ENCODE peak calls at places on chromosomes 13 and 19, in eight cellular contexts. R, E, D, H, T, N, C and B are unnamed samples. For H3K27me3, the result is how much of the 10 kb centered on the place peaks cover.

GRCh38 chr13:38970380-38971051 is 20.1 kb downstream of the STOML3 start:
- DNase-seq in D (no peak), C (no peak), T (no peak), N (no peak), H (no peak), E (no peak), R (no peak), B (no peak)

GRCh38 chr13:112744306-112745021 is 54.6 kb downstream of the ATP11A start:
- DNase-seq in H (no peak), C (no peak), D (no peak), T (no peak), R (no peak), E (no peak), N (no peak), B (no peak)

GRCh38 chr19:18857223-18857622 is 25.5 kb downstream of the UPF1 start:
- DNase-seq in D (no peak), E (no peak), R (no peak), C (no peak), H (no peak), N (no peak), T (no peak), B (no peak)

GRCh38 chr13:46667687-46668281 is 114.8 kb downstream of the LRCH1 start:
- DNase-seq in C (no peak), N (no peak), T (no peak), E (peak), D (no peak), R (no peak), H (no peak), B (no peak)

GRCh38 chr19:17847538-17848366 is at the start of gene JAK3:
- DNase-seq in D (peak), C (no peak), H (peak), T (peak), E (peak), N (peak), R (no peak), B (peak)

GRCh38 chr19:23823952-23824389 is 65.3 kb upstream of the ZNF681 start:
- DNase-seq in R (no peak), T (peak), H (no peak), C (no peak), N (peak), D (no peak), E (peak), B (no peak)

GRCh38 chr13:111937763-111938375 is 129.1 kb upstream of the SOX1 start:
- DNase-seq in H (no peak), C (no peak), N (no peak), T (peak), R (no peak), E (no peak), D (no peak), B (no peak)

GRCh38 chr13:91278888-91279287 is 68.6 kb upstream of the MIR17HG start:
- DNase-seq in R (no peak), E (no peak), D (no peak), T (no peak), C (no peak), H (no peak), N (no peak), B (no peak)

GRCh38 chr13:27349458-27349857 is 75.0 kb upstream of the GTF3A start:
- DNase-seq in E (no peak), R (no peak), T (no peak), H (no peak), C (peak), N (peak), D (no peak), B (no peak)

DNA sequence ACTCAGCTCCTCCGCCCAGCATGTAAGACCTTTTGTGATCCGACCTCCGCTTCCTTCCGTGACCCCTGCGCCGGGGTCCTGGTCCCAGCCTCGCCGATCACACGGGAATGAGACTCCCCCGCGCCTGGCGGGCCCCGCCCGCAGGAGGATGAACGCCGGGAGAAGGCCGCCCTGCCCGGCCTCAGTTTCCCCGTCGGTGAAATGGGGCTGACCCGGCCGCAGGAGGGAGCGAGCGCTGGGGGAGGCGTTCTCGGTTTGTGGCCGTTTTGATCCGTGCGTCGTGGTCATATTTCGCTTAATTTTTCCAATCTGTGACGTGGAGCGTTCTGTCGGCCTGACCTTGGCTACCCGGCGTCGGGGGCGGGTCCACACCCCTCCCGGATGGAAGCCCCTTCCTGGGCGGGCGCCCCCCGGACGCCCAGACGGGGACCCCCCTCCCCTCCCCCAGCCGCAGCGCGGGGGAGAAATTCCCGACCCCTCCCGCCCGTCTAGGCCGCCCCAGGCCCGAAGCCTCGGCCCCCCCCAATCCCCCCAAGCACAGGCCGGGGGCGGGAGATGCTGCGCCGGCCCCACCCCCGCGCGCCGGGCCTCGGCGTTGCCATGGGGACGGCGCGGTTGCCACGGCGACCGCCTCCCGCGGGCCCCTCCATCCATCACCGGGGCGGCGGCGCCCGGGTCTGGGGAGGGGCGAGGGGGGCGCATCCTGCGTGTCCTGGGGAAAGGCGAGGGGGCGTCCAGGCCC is 11.1 kb downstream of the PALM start:
- DNase-seq in H (no peak), C (no peak), R (no peak), E (no peak), D (no peak), T (no peak), N (no peak), B (no peak)
- H3K27ac ChIP-seq in H (no peak), C (no peak), R (no peak), E (no peak), D (peak), T (no peak), N (no peak), B (no peak)

DNA sequence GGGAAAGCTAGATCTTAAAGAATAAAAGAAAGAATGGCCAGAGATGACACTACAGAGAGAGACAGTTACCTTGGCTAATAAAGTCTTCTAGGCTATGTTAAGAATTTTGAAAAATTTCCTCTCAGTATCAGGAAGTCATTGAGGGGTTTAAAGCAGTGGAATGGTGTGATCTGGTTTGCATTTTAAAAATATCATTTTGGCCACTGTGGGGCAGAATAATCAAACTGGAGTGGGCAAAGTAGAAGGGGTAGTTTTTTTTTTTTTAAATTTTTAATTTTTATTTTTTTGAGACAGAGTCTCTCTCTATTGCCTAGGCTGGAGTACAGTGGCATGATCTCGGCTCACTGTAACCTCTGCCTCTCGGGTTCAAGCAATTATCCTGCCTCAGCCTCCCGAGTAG is 4.4 kb upstream of the CNMD start:
- DNase-seq in N (peak), R (no peak), C (no peak), D (no peak), H (no peak), E (no peak), T (no peak), B (no peak)
- H3K27me3 ChIP-seq in N (under half), R (under half), C (under half), D (under half), H (under half), E (under half), T (under half), B (under half)

GRCh38 chr19:1278713-1279112 is 3.4 kb downstream of the FAM174C start:
- DNase-seq in C (no peak), E (no peak), T (no peak), H (peak), N (no peak), R (no peak), D (no peak), B (no peak)

GRCh38 chr19:1280588-1281269 is 4.9 kb upstream of the EFNA2 start:
- DNase-seq in H (peak), E (no peak), N (no peak), C (no peak), T (no peak), D (no peak), R (no peak), B (no peak)

GRCh38 chr19:1279261-1279660 is 3.9 kb downstream of the FAM174C start:
- DNase-seq in H (no peak), E (no peak), N (no peak), C (no peak), D (no peak), T (no peak), R (no peak), B (no peak)

GRCh38 chr19:1281270-1281894 is 4.3 kb upstream of the EFNA2 start:
- DNase-seq in E (no peak), H (peak), C (no peak), N (no peak), R (no peak), D (no peak), T (no peak), B (no peak)

GRCh38 chr19:1279782-1280341 is 4.5 kb downstream of the FAM174C start:
- DNase-seq in D (peak), C (peak), T (peak), E (peak), R (peak), N (peak), H (peak), B (peak)
- H3K27ac ChIP-seq in D (no peak), C (peak), T (no peak), E (no peak), R (peak), N (no peak), H (no peak), B (no peak)

GRCh38 chr13:77518266-77518665 is 17.2 kb upstream of the SCEL start:
- DNase-seq in D (no peak), N (no peak), R (no peak), H (no peak), C (no peak), E (no peak), T (no peak), B (no peak)

GRCh38 chr13:77513719-77514335 is 21.7 kb upstream of the SCEL start:
- DNase-seq in H (no peak), C (no peak), D (no peak), N (no peak), T (no peak), E (no peak), R (no peak), B (no peak)

GRCh38 chr13:77515785-77516184 is 19.7 kb upstream of the SCEL start:
- DNase-seq in R (no peak), E (no peak), D (no peak), T (no peak), H (no peak), N (no peak), C (no peak), B (no peak)

GRCh38 chr13:77514336-77514726 is 21.2 kb upstream of the SCEL start:
- DNase-seq in E (peak), N (no peak), H (no peak), D (no peak), C (no peak), T (no peak), R (no peak), B (no peak)

GRCh38 chr13:77516342-77516789 is 19.1 kb upstream of the SCEL start:
- DNase-seq in C (no peak), N (peak), R (no peak), T (no peak), D (no peak), H (no peak), E (no peak), B (no peak)
- H3K27me3 ChIP-seq in C (under half), N (under half), R (under half), T (under half), D (under half), H (under half), E (under half), B (under half)

GRCh38 chr19:15321739-15322138 is 10.6 kb downstream of the BRD4 start:
- DNase-seq in N (no peak), E (no peak), R (no peak), D (no peak), C (no peak), T (no peak), H (no peak), B (no peak)

GRCh38 chr19:15317392-15318011 is 14.8 kb downstream of the BRD4 start:
- DNase-seq in T (no peak), E (no peak), N (no peak), R (no peak), D (no peak), H (no peak), C (peak), B (no peak)

GRCh38 chr19:15318241-15318691 is 14.1 kb downstream of the BRD4 start:
- DNase-seq in H (no peak), C (no peak), D (no peak), E (no peak), R (no peak), T (no peak), N (no peak), B (no peak)

GRCh38 chr19:15323496-15324235 is 8.7 kb downstream of the BRD4 start:
- DNase-seq in R (no peak), T (no peak), N (no peak), H (peak), D (peak), E (no peak), C (no peak), B (no peak)

DNA sequence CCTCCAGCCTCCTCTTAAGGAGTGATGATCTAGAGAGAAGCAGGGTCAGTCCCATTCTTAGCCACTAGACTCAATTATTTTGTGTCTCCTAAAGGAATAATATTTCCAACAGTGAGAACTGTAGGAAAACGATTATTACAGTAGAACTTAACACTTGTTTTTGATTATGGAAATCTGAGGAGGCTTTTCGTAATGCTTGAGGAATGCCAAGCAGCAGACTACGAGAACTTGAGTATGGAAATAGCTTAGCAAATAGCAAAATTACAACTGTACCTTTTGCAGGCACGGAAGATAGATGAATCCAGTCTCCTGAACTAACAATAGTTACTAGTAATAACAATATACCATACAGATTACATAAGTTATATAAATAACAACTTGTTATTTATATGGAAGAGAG is 12.2 kb downstream of the BRD4 start:
- DNase-seq in D (no peak), N (no peak), C (peak), T (no peak), R (no peak), E (no peak), H (no peak), B (no peak)
- H3K27ac ChIP-seq in D (no peak), N (no peak), C (peak), T (no peak), R (no peak), E (no peak), H (no peak), B (no peak)

DNA sequence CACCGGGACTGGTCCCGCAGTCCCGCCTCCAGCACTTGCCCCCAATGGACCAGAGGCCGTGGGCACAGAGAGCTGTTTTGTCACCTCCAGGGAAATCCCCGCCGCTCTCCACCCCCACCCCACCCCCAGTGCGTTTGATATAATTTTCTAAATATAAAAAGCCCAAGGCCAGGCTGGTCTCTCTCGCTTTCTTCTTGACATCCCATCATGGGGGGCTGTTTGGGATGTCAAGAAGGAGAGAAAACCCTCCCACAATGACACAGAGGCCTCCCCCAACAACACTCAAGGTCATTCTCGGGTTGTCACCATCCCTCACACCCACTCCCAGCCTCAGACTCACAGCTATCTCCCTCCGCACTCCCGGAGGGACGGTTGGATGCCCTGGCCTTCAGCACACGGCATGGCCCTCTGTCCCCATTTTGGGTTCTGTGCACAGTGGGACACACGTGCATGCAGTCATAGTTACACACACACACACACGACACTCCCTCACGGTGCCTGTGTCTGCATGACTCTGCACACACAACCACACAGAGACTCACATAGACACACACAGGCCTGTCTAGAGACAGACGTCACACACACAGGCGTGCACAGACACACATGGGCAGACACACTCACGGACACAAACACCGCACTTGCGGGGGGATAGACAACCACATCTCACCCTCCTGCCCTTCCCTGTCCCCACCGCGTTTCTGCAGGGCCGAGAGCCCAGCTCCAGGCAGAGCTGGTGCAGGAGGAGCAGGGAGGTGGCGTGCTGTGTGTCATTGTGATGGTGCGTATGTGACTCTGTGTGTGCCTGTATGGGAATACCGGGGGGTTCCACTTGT is 4.8 kb upstream of the NFIC start:
- DNase-seq in D (no peak), R (no peak), H (no peak), E (no peak), T (peak), N (no peak), C (no peak), B (no peak)
- H3K27me3 ChIP-seq in D (under half), R (under half), H (under half), E (half or more), T (half or more), N (under half), C (under half), B (under half)

GRCh38 chr19:48660854-48661731 is 11.7 kb downstream of the NTN5 start:
- DNase-seq in H (peak), T (peak), E (peak), R (peak), D (peak), N (peak), C (no peak), B (peak)
- H3K27ac ChIP-seq in H (peak), T (no peak), E (no peak), R (peak), D (peak), N (peak), C (no peak), B (peak)

DNA sequence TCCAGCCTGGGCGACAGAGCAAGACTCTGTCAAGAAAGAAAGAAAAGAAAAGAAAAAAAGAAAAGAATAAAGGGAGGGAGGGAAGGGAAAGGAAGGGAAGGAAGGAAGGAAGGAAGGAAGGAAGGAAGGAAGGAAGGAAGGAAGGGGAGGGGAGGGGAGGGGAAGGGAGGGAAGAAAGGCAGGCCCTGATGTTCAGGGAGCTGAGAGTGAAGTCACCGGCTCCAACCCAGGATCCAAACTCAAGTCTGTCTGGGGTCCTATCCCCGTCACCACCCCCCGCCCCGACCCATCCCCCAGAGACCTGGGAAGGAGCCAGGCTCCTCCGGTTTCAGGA is 5.8 kb upstream of the RDH13 start:
- DNase-seq in E (no peak), R (no peak), C (no peak), T (no peak), H (no peak), N (no peak), D (no peak), B (no peak)
- H3K27me3 ChIP-seq in E (under half), R (under half), C (under half), T (under half), H (under half), N (under half), D (under half), B (under half)

GRCh38 chr19:14544047-14544446 is 14.7 kb downstream of the TECR start:
- DNase-seq in R (no peak), T (no peak), C (no peak), H (no peak), N (no peak), E (no peak), D (no peak), B (no peak)
- H3K27ac ChIP-seq in R (no peak), T (no peak), C (no peak), H (no peak), N (no peak), E (no peak), D (no peak), B (no peak)